ENCODE peak calls at places on chromosomes 12 and 14, in nine cellular contexts. R is heart right ventricle; O is ELF-1; P is fibroblast of the aortic adventitia; F is HCEC 1CT; W is hypothalamus; K is stimulated activated CD4-positive, alpha-beta T cell treated with anti-CD3 and anti-CD28 coated beads, Interleukin-1b, Interleukin-23, amount 100 ng/mL, for 4 hours; Z is HS-5; G is colonic mucosa. V is an unnamed sample.
A peak's percentile ranks its signal among the peaks of the same experiment; 100 is the strongest.

GRCh38 chr14:55382483-55382882 is 29.1 kb downstream of the ATG14 start:
- DNase-seq in R (no peak), O (no peak), P (peak; percentile 23), F (no peak), W (no peak), K (no peak), Z (no peak), G (no peak), V (no peak)

GRCh38 chr12:121036810-121037326 is 2.2 kb downstream of the OASL start:
- DNase-seq in R (no peak), O (no peak), P (peak; percentile 43), F (peak; percentile 76), W (no peak), K (no peak), Z (peak; percentile 83), G (no peak), V (peak; percentile 85)

GRCh38 chr14:74975059-74975810 is 19.8 kb upstream of the PGF start:
- DNase-seq in R (peak; percentile 92), O (no peak), P (peak; percentile 29), F (no peak), W (no peak), K (no peak), Z (no peak), G (peak; percentile 53), V (no peak)

GRCh38 chr14:30906752-30907658 is 32.6 kb downstream of the COCH start:
- DNase-seq in R (no peak), O (no peak), P (peak; percentile 25), F (peak; percentile 15), W (no peak), K (no peak), Z (no peak), G (no peak), V (peak; percentile 7)

GRCh38 chr14:54168489-54168888 is 211.9 kb upstream of the BMP4 start:
- DNase-seq in R (no peak), O (no peak), P (no peak), F (no peak), W (no peak), K (no peak), Z (no peak), G (no peak), V (no peak)

GRCh38 chr12:6869049-6870021 is 2.0 kb downstream of the TPI1 start:
- DNase-seq in R (peak; percentile 71), O (peak; percentile 96), P (peak; percentile 80), F (peak; percentile 61), W (peak; percentile 59), K (peak; percentile 86), Z (no peak), G (peak; percentile 93), V (peak; percentile 69)

GRCh38 chr12:10179871-10180270 is 1.0 kb downstream of the TMEM52B start:
- DNase-seq in R (no peak), O (no peak), P (no peak), F (peak; percentile 75), W (no peak), K (no peak), Z (no peak), G (no peak), V (no peak)

GRCh38 chr12:79765157-79765556 is 74.4 kb upstream of the PAWR start:
- DNase-seq in R (no peak), O (no peak), P (peak; percentile 24), F (no peak), W (no peak), K (no peak), Z (no peak), G (no peak), V (no peak)

GRCh38 chr12:100391856-100392255 is 35.0 kb downstream of the SLC17A8 start:
- DNase-seq in R (no peak), O (no peak), P (no peak), F (peak; percentile 30), W (no peak), K (no peak), Z (no peak), G (peak; percentile 43), V (no peak)

GRCh38 chr14:76293221-76293620 is 82.7 kb upstream of the ESRRB start:
- DNase-seq in R (no peak), O (no peak), P (no peak), F (no peak), W (no peak), K (no peak), Z (no peak), G (no peak), V (no peak)

GRCh38 chr14:24270537-24271133 is 762 bp downstream of the RABGGTA start:
- DNase-seq in R (no peak), O (no peak), P (no peak), F (no peak), W (no peak), K (no peak), Z (peak; percentile 3), G (no peak), V (no peak)

GRCh38 chr14:96363751-96364336 is 518 bp downstream of the GSKIP start:
- DNase-seq in R (no peak), O (peak; percentile 69), P (peak; percentile 50), F (peak; percentile 65), W (peak; percentile 39), K (no peak), Z (no peak), G (peak; percentile 81), V (peak; percentile 67)

GRCh38 chr14:101506211-101506920 is 54.9 kb upstream of the DIO3 start:
- DNase-seq in R (no peak), O (no peak), P (no peak), F (no peak), W (no peak), K (no peak), Z (no peak), G (no peak), V (no peak)

GRCh38 chr12:132560831-132561783 is 49.3 kb downstream of the LRCOL1 start:
- DNase-seq in R (peak; percentile 60), O (peak; percentile 90), P (peak; percentile 42), F (peak; percentile 34), W (peak; percentile 18), K (peak; percentile 71), Z (no peak), G (peak; percentile 81), V (peak; percentile 79)

V was measured in GM03348.